ENCODE peak calls at places on chromosome 1, in six cellular contexts. T is astrocyte; R is Karpas-422; Q is sigmoid colon; A is aorta; N is CD8-positive, alpha-beta memory T cell. W is an unnamed sample. For H3K4me1, the result is how much of the 10 kb centered on the place peaks cover.

GRCh38 chr1:167627865-167628641 is 2.0 kb upstream of the RCSD1 start:
- DNase-seq in T (no peak), R (peak), Q (no peak), A (no peak), N (peak), W (no peak)

GRCh38 chr1:20981903-20982695 is 194.6 kb downstream of the EIF4G3 start:
- DNase-seq in T (peak), R (no peak), Q (no peak), A (no peak), N (no peak), W (no peak)

GRCh38 chr1:89149229-89149628 is 23.3 kb upstream of the GBP2 start:
- DNase-seq in T (peak), R (no peak), Q (peak), A (peak), N (no peak), W (peak)

GRCh38 chr1:31626451-31627202 is 9.1 kb downstream of the HCRTR1 start:
- DNase-seq in T (no peak), R (no peak), Q (no peak), A (no peak), N (no peak), W (peak)

GRCh38 chr1:1319646-1319941 is 4.9 kb downstream of the INTS11 start:
- DNase-seq in T (no peak), R (no peak), Q (no peak), A (no peak), N (no peak), W (no peak)

GRCh38 chr1:1989102-1989542 is 14.5 kb downstream of the CFAP74 start:
- DNase-seq in T (peak), R (no peak), Q (no peak), A (no peak), N (no peak), W (peak)

GRCh38 chr1:22870201-22870871 is 102.3 kb downstream of the LACTBL1 start:
- DNase-seq in T (peak), R (no peak), Q (no peak), A (no peak), N (no peak), W (peak)

GRCh38 chr1:205407970-205408369 is 13.9 kb downstream of the LEMD1 start:
- DNase-seq in T (no peak), R (no peak), Q (no peak), A (no peak), N (no peak), W (no peak)

GRCh38 chr1:62045579-62045978 is 149.1 kb upstream of the L1TD1 start:
- DNase-seq in T (peak), R (no peak), Q (no peak), A (no peak), N (no peak), W (no peak)

GRCh38 chr1:225709101-225709500 is 56.2 kb upstream of the ENAH start:
- DNase-seq in T (no peak), R (no peak), Q (no peak), A (no peak), N (no peak), W (no peak)

GRCh38 chr1:230073371-230074035 is 6.5 kb downstream of the GALNT2 start:
- DNase-seq in T (peak), R (no peak), Q (peak), A (no peak), N (no peak), W (no peak)

GRCh38 chr1:94225845-94226244 is 11.5 kb downstream of the ARHGAP29 start:
- DNase-seq in T (no peak), R (no peak), Q (no peak), A (no peak), N (no peak), W (no peak)
- H3K4me1 ChIP-seq in T (under half), R (under half), Q (under half), A (under half), N (under half), W (under half)

GRCh38 chr1:231209531-231209930 is 31.5 kb upstream of the GNPAT start:
- DNase-seq in T (no peak), R (no peak), Q (no peak), A (no peak), N (no peak), W (no peak)

GRCh38 chr1:231208980-231209379 is 32.0 kb upstream of the GNPAT start:
- DNase-seq in T (no peak), R (no peak), Q (no peak), A (peak), N (no peak), W (no peak)

GRCh38 chr1:231213831-231214573 is 27.0 kb upstream of the GNPAT start:
- DNase-seq in T (no peak), R (no peak), Q (no peak), A (no peak), N (no peak), W (no peak)

GRCh38 chr1:231210126-231210525 is 30.9 kb upstream of the GNPAT start:
- DNase-seq in T (no peak), R (no peak), Q (no peak), A (no peak), N (no peak), W (no peak)

GRCh38 chr1:231211005-231211857 is 29.8 kb upstream of the GNPAT start:
- DNase-seq in T (no peak), R (peak), Q (peak), A (peak), N (peak), W (peak)
- H3K27ac ChIP-seq in T (no peak), R (no peak), Q (no peak), A (no peak), N (no peak), W (no peak)

GRCh38 chr1:201653238-201653637 is 114.3 kb downstream of the NAV1 start:
- DNase-seq in T (no peak), R (peak), Q (no peak), A (no peak), N (no peak), W (no peak)

GRCh38 chr1:201649776-201650607 is 111.1 kb downstream of the NAV1 start:
- DNase-seq in T (peak), R (no peak), Q (peak), A (peak), N (no peak), W (peak)

GRCh38 chr1:201650608-201650933 is 111.6 kb downstream of the NAV1 start:
- DNase-seq in T (no peak), R (no peak), Q (no peak), A (no peak), N (no peak), W (no peak)

GRCh38 chr1:201653883-201654282 is 115.0 kb downstream of the NAV1 start:
- DNase-seq in T (no peak), R (no peak), Q (no peak), A (no peak), N (no peak), W (no peak)

DNA sequence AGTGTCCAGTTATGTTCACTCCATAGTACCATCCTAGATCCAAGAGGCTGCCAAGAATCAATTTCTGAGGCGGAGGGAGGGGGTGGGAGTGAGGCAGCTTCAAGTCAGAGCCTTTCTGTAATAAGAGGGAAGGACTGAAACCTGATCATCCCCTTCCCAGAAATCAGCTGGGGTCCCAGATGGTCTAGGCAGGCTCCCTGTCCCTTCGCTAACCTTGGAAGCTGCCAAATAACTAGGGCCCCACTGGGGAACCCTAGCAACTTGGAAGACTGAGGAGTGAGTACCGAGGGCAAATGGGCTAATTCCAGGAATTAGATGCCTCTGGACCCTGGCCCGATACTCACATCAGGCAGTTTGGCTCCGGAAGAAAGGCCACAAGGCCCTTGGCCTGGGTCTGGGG is 113.3 kb downstream of the NAV1 start:
- DNase-seq in T (no peak), R (no peak), Q (no peak), A (no peak), N (no peak), W (no peak)
- H3K4me1 ChIP-seq in T (half or more), R (under half), Q (under half), A (under half), N (under half), W (under half)

DNA sequence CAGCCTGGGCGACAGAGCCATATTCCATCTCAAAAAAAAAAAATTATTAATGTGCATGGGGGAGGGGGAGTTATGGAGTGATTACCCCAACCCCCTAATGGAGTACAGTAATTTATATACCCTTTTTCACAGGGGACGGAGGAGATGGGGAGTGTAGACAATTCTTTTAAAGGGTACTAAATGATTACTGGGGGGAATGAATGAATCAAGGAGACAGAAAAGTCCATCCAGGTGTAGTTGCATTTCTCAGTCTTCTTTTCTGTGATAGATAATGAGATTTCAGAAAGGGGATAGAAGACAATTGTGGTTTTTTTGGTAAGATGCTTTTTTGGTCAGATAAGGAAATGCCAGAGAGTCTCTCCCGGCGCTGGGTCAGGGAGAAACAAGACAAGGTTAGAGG is 13.0 kb downstream of the OSBPL9 start:
- DNase-seq in T (no peak), R (no peak), Q (no peak), A (no peak), N (no peak), W (no peak)
- H3K27ac ChIP-seq in T (no peak), R (no peak), Q (no peak), A (no peak), N (no peak), W (no peak)

GRCh38 chr1:214423045-214423444 is 128.4 kb downstream of the PTPN14 start:
- DNase-seq in T (peak), R (no peak), Q (no peak), A (no peak), N (no peak), W (no peak)
- H3K4me1 ChIP-seq in T (half or more), R (under half), Q (under half), A (under half), N (under half), W (under half)

GRCh38 chr1:198030682-198031081 is 113.5 kb downstream of the LHX9 start:
- DNase-seq in T (peak), R (no peak), Q (no peak), A (no peak), N (no peak), W (no peak)

GRCh38 chr1:198019126-198019525 is 102.0 kb downstream of the LHX9 start:
- DNase-seq in T (no peak), R (no peak), Q (no peak), A (no peak), N (no peak), W (no peak)

DNA sequence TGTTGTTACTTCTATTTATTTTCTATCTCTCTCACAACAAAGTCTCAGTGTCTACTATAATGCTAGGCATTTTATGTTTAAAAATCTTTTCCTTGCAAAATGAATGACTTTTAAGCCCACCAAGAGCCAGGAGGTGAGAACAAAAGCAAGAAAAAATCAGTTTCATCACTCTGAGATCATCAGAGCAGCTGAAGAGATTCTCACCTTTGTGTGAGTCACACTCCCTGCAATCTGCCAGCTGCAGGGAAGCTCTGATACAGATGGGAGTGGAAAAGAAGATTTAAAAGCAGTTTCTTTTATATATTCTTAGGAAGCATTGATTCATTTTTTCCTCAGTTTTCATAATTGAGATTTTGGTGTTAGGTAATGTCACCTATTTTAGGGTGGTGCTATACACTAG is 107.6 kb downstream of the LHX9 start:
- DNase-seq in T (peak), R (no peak), Q (no peak), A (no peak), N (no peak), W (no peak)
- H3K27ac ChIP-seq in T (no peak), R (no peak), Q (no peak), A (no peak), N (no peak), W (no peak)

GRCh38 chr1:42949312-42950145 is 9.1 kb downstream of the SLC2A1 start:
- DNase-seq in T (peak), R (no peak), Q (no peak), A (no peak), N (no peak), W (no peak)

GRCh38 chr1:42946120-42947009 is 12.3 kb downstream of the SLC2A1 start:
- DNase-seq in T (no peak), R (no peak), Q (no peak), A (no peak), N (no peak), W (no peak)

GRCh38 chr1:42947137-42947536 is 11.5 kb downstream of the SLC2A1 start:
- DNase-seq in T (no peak), R (no peak), Q (no peak), A (no peak), N (no peak), W (no peak)

GRCh38 chr1:42950146-42950480 is 8.6 kb downstream of the SLC2A1 start:
- DNase-seq in T (peak), R (no peak), Q (no peak), A (no peak), N (no peak), W (no peak)

DNA sequence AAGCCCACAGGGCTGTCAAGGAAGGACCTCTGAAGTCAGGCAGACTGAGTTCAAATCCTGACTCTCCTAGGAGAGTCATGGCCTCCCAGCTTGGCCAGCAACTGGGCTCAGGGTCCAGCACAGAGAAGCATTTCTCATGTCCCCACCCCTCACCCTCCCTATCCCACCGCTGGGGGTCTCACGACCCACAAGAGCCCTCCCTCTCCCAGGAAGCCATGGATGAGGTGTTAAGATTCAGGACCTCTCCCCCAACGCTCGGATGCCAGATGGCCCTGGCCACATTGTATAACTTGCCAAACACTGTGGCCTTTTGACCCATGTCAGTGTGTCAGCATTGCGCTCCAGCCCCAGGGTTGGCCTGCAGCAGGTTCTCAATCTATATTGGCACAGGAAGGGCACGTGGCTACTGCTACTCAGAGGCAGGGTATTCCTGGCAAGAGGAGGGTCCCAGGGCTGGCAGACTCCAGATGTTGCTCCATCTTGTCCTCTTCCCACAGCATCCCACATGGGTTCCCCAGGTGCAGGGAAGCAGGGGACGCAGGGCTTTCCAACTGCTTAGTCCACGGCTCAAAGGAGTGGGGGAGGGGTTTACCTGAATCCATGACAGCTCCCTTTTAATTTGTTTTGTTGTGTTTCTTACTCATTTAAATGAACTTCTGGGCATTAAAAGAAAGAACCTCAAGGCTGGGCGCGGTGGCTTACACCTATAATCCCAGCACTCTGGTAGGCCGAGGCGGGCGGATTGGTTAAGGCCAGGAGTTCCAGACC is 10.5 kb downstream of the SLC2A1 start:
- DNase-seq in T (no peak), R (no peak), Q (no peak), A (no peak), N (no peak), W (no peak)
- H3K4me1 ChIP-seq in T (half or more), R (half or more), Q (under half), A (under half), N (half or more), W (under half)

DNA sequence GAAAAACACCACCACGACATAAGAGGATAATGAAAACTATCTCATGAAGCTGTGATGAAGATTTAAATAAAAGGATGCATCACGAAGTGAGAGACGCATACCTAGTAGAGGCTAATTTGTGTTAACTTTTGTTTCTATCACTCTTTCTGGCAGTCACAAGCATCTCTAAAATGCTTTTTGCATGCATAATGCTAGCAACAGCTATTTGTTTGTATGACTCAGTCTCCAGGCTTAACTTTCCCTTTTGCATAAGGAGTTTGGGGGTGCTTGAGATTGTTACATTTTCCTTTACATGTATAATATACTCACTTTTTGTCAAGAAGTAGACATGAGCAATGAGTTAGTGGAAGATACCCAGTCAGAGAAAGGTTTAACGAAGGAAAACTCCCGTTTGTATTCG is 385.4 kb downstream of the DISC1 start:
- DNase-seq in T (peak), R (no peak), Q (no peak), A (no peak), N (no peak), W (no peak)
- H3K27ac ChIP-seq in T (no peak), R (no peak), Q (peak), A (no peak), N (no peak), W (no peak)